ENCODE peak calls at places on chromosomes 12 and 14, in seven cellular contexts. K is CD4-positive, alpha-beta T cell; H is HCT116; X is pancreas; V is GM23248; N is stomach; L is cardiac muscle cell. Z is an unnamed sample.
A peak's percentile ranks its signal among the peaks of the same experiment; 100 is the strongest.

GRCh38 chr12:113689047-113689610 is 217.5 kb upstream of the LHX5 start:
- DNase-seq in K (no peak), H (no peak), L (no peak), V (no peak), N (no peak), X (no peak), Z (no peak)

GRCh38 chr14:21449899-21450216 is 6.1 kb downstream of the CHD8 start:
- DNase-seq in X (no peak), L (no peak), H (no peak), V (no peak), N (no peak), K (no peak), Z (no peak)

GRCh38 chr12:30862486-30862885 is 64.1 kb upstream of the TSPAN11 start:
- DNase-seq in N (no peak), X (no peak), L (peak; percentile 28), V (peak; percentile 36), K (no peak), H (no peak), Z (no peak)

GRCh38 chr12:16300706-16301105 is 23.2 kb upstream of the SLC15A5 start:
- DNase-seq in X (no peak), N (no peak), V (peak; percentile 57), L (no peak), H (no peak), K (no peak), Z (no peak)

GRCh38 chr12:49288922-49289555 is 5.9 kb upstream of the PRPH start:
- DNase-seq in K (no peak), L (no peak), V (no peak), X (no peak), H (no peak), N (no peak), Z (peak; percentile 39)

GRCh38 chr12:65495233-65495632 is 216.8 kb downstream of the MSRB3 start:
- DNase-seq in V (peak; percentile 77), N (no peak), X (no peak), H (peak; percentile 88), L (no peak), K (no peak), Z (no peak)

GRCh38 chr14:88605594-88605993 is 42.8 kb downstream of the ZC3H14 start:
- DNase-seq in L (no peak), H (no peak), X (no peak), K (no peak), V (peak; percentile 17), N (no peak), Z (no peak)

GRCh38 chr12:86229772-86230171 is 26.4 kb downstream of the MGAT4C start:
- DNase-seq in X (no peak), N (no peak), H (no peak), V (no peak), L (no peak), K (no peak), Z (no peak)

GRCh38 chr12:51323966-51324895 is at the start of gene BIN2:
- DNase-seq in V (no peak), H (no peak), K (peak; percentile 72), L (no peak), N (peak; percentile 56), X (no peak), Z (no peak)

GRCh38 chr14:65290830-65291229 is 121.7 kb upstream of the FUT8 start:
- DNase-seq in N (no peak), H (peak; percentile 93), K (no peak), V (peak; percentile 95), L (no peak), X (no peak), Z (peak; percentile 92)

GRCh38 chr14:101965145-101965531 is 765 bp downstream of the DYNC1H1 start:
- DNase-seq in X (peak; percentile 56), N (peak; percentile 71), L (peak; percentile 63), H (peak; percentile 27), K (peak; percentile 60), V (peak; percentile 83), Z (peak; percentile 18)

GRCh38 chr12:1792406-1792805 is 28.0 kb upstream of the LRTM2 start:
- DNase-seq in V (no peak), N (no peak), X (no peak), H (no peak), K (no peak), L (no peak), Z (no peak)

GRCh38 chr12:57031228-57031670 is 14.9 kb upstream of the TAC3 start:
- DNase-seq in K (no peak), N (no peak), L (peak; percentile 13), X (no peak), V (no peak), H (peak; percentile 18), Z (peak; percentile 36)

GRCh38 chr12:120960657-120961056 is 17.7 kb upstream of the HNF1A start:
- DNase-seq in L (no peak), V (no peak), X (no peak), H (no peak), K (no peak), N (no peak), Z (no peak)

GRCh38 chr12:120961604-120962486 is 16.5 kb upstream of the HNF1A start:
- DNase-seq in K (no peak), V (no peak), L (no peak), N (peak; percentile 76), X (peak; percentile 23), H (no peak), Z (no peak)

GRCh38 chr12:120964298-120964697 is 14.0 kb upstream of the HNF1A start:
- DNase-seq in H (no peak), X (no peak), V (no peak), K (no peak), N (no peak), L (no peak), Z (no peak)

GRCh38 chr12:120965125-120965524 is 13.2 kb upstream of the HNF1A start:
- DNase-seq in N (no peak), L (no peak), X (no peak), V (no peak), H (no peak), K (no peak), Z (no peak)

DNA sequence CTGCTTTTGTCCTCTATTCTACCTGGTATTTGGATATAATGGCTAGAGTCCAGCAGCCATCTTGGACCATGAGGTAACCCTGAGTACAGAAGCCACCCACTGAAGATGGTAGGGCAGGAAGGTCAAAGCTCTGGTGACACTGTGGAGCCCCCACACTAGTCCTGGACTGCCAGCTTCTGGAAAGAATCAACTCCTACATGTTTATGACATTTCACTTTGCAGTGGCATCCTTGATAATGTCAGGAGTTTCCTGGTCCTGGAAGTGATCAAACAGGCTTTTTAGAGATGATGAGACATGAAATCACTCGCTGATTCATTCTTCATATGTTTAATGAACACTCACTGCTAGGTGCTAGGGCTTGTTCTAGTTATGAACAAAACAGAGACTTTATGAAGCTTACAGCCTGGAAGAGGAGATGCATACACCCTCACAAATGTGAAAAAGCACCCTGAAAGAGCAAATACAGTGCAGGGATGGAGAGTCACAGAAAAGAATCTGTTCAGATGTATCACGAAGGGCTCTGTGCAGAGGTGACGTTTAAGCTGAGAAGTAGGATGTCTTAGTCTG is 15.8 kb upstream of the HNF1A start:
- DNase-seq in L (no peak), K (no peak), H (no peak), V (peak; percentile 45), X (no peak), N (no peak), Z (peak; percentile 80)
- H3K27ac ChIP-seq in L (no peak overlapping the region), K (no peak overlapping the region), H (no peak overlapping the region), V (no peak overlapping the region), X (no peak overlapping the region), N (no peak overlapping the region), Z (peak overlapping the region; percentile 81)

GRCh38 chr14:73785336-73785833 is 66.2 kb upstream of the PTGR2 start:
- DNase-seq in X (no peak), V (peak; percentile 88), N (no peak), K (no peak), L (no peak), H (no peak), Z (no peak)

GRCh38 chr14:73786632-73786941 is 65.0 kb upstream of the PTGR2 start:
- DNase-seq in H (no peak), V (peak; percentile 56), L (peak; percentile 67), K (no peak), N (peak; percentile 46), X (peak; percentile 46), Z (no peak)

GRCh38 chr14:73785834-73786631 is 65.6 kb upstream of the PTGR2 start:
- DNase-seq in X (peak; percentile 63), L (peak; percentile 60), H (peak; percentile 46), K (peak; percentile 63), N (peak; percentile 79), V (peak; percentile 96), Z (peak; percentile 53)

GRCh38 chr14:73787760-73788508 is 63.7 kb upstream of the PTGR2 start:
- DNase-seq in N (no peak), X (no peak), V (peak; percentile 87), L (no peak), H (no peak), K (no peak), Z (no peak)

GRCh38 chr14:73786942-73787759 is 64.5 kb upstream of the PTGR2 start:
- DNase-seq in H (no peak), N (peak; percentile 75), K (peak; percentile 70), L (peak; percentile 83), V (peak; percentile 76), X (peak; percentile 66), Z (no peak)
- H3K27ac ChIP-seq in H (peak overlapping the region; percentile 94), N (peak overlapping the region; percentile 95), K (peak overlapping the region; percentile 88), L (peak overlapping the region; percentile 96), V (peak overlapping the region; percentile 99), X (peak overlapping the region; percentile 91), Z (peak overlapping the region; percentile 88)

DNA sequence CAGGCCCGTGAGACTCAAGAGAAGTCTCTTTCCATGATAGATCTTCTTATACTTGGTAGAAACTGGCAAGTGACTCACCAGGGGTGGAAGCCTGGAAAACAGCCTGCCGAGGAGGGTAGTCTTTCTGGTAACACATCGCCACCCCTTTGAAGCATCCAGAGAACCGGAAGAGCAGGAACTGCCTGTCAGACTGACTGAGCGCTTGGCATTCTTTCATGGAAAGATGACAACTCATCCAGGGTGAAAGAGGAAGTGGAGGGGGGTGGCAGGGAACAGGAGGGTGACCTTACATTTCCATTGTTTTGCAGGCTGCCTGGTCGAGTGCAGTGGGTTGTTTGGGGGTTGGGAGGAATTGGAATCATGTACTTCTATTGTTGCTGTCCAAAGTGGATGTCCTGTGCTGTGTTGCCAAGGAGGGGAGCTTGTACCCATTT is 34.5 kb downstream of the PRKCH start:
- DNase-seq in N (no peak), H (peak; percentile 98), V (peak; percentile 35), L (no peak), K (no peak), X (peak; percentile 13), Z (peak; percentile 96)
- H3K27ac ChIP-seq in N (no peak overlapping the region), H (peak overlapping the region; percentile 58), V (no peak overlapping the region), L (no peak overlapping the region), K (no peak overlapping the region), X (no peak overlapping the region), Z (peak overlapping the region; percentile 92)

DNA sequence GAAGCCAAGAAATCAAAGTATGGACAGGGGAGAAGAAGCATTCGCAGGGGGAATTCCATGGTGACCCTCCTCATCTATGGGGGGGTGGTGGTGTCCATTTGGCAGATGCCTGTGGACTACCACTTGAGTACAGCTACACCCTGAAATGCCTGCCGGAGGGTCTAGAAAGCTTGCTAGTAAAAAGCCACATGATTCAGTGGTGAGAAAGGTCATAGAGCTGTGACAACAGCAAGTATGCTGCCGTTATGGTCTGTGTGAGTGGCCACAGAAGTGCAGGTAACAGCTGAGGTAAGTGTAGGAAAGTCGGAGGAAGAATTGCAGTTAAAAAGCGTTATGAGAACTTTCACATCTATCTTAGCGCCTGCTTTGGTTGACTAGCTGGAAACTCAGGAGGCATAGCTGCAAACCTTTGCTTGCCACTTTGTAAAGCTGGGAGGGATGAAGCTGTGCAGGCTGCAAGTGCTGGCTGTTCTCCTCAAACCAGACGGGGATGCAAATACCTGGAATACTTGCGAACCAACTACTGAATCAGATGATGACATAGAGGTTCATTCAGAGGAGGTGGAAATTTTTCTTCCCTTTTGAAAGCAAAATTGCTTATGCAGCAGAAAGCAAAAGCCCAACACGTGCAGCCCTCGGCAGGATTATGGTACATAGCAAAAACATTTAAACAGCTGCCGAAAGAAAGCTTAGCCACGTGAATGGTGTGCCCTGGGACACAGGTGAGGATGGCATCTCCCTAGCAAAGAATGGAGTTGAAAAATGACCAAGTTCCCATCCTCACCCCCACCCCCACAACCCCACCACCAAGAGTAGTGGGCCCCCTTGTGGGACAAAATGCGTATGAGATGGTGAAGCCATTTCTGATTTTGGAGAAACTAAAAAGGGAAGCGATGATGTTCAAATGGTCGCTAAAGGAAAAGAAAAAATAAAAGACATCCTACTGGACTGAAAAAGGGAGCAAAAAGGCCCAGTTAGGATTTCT is 287.0 kb downstream of the RERGL start:
- DNase-seq in K (no peak), H (no peak), V (no peak), N (no peak), L (no peak), X (no peak), Z (no peak)
- H3K27ac ChIP-seq in K (no peak overlapping the region), H (no peak overlapping the region), V (no peak overlapping the region), N (no peak overlapping the region), L (no peak overlapping the region), X (no peak overlapping the region), Z (no peak overlapping the region)